ENCODE peak calls at places on chromosomes 13 and 19, in five cellular contexts. O, Z, F, K and V are unnamed samples.

GRCh38 chr13:23987331-23987730 is 90.0 kb upstream of the C1QTNF9B start:
- DNase-seq in O (no peak), Z (peak), F (no peak), K (no peak), V (peak)

GRCh38 chr19:13022111-13022858 is 27.0 kb downstream of the NFIX start:
- DNase-seq in O (no peak), Z (peak), F (no peak), K (no peak), V (peak)

GRCh38 chr19:18541992-18542935 is 1.1 kb downstream of the FKBP8 start:
- DNase-seq in O (peak), Z (no peak), F (no peak), K (no peak), V (no peak)

GRCh38 chr13:51801631-51802099 is 2.3 kb downstream of the DHRS12 start:
- DNase-seq in O (no peak), Z (no peak), F (peak), K (no peak), V (no peak)

GRCh38 chr13:109628251-109628699 is 158.1 kb downstream of the IRS2 start:
- DNase-seq in O (no peak), Z (peak), F (no peak), K (no peak), V (peak)

GRCh38 chr13:73936001-73936400 is 198.2 kb downstream of the KLF12 start:
- DNase-seq in O (no peak), Z (peak), F (no peak), K (no peak), V (no peak)

GRCh38 chr13:45231722-45232121 is 30.9 kb upstream of the KCTD4 start:
- DNase-seq in O (no peak), Z (peak), F (no peak), K (no peak), V (peak)

GRCh38 chr13:114161644-114162532 is 17.2 kb upstream of the CFAP97D2 start:
- DNase-seq in O (no peak), Z (peak), F (no peak), K (no peak), V (no peak)

GRCh38 chr13:99995503-99996176 is 14.1 kb downstream of the ZIC2 start:
- DNase-seq in O (no peak), Z (no peak), F (peak), K (no peak), V (peak)

GRCh38 chr13:72911988-72912387 is 130.1 kb downstream of the PIBF1 start:
- DNase-seq in O (no peak), Z (no peak), F (no peak), K (no peak), V (no peak)

GRCh38 chr19:15124572-15125231 is 17.5 kb downstream of the SYDE1 start:
- DNase-seq in O (no peak), Z (no peak), F (no peak), K (no peak), V (peak)

GRCh38 chr19:8654591-8655339 is 24.3 kb downstream of the NFILZ start:
- DNase-seq in O (peak), Z (peak), F (peak), K (peak), V (peak)

GRCh38 chr19:38774181-38774950 is 1.0 kb upstream of the LGALS7 start:
- DNase-seq in O (no peak), Z (no peak), F (no peak), K (no peak), V (no peak)

GRCh38 chr19:48645652-48646191 is at the start of gene CA11:
- DNase-seq in O (peak), Z (no peak), F (no peak), K (no peak), V (no peak)

GRCh38 chr13:50366488-50367174 is 351.4 kb downstream of the KCNRG start:
- DNase-seq in O (no peak), Z (no peak), F (no peak), K (no peak), V (no peak)

GRCh38 chr13:36515466-36515865 is 83.2 kb downstream of the CCNA1 start:
- DNase-seq in O (no peak), Z (no peak), F (no peak), K (no peak), V (no peak)

GRCh38 chr19:50768289-50768688 is 2.0 kb upstream of the GPR32 start:
- DNase-seq in O (no peak), Z (no peak), F (no peak), K (no peak), V (no peak)

GRCh38 chr13:51839711-51840110 is 5.3 kb downstream of the TMEM272 start:
- DNase-seq in O (peak), Z (no peak), F (no peak), K (no peak), V (no peak)

GRCh38 chr13:113741101-113741731 is 17.8 kb upstream of the TMEM255B start:
- DNase-seq in O (no peak), Z (no peak), F (no peak), K (no peak), V (no peak)

GRCh38 chr19:44111910-44112463 is 1.2 kb upstream of the ZNF225 start:
- DNase-seq in O (peak), Z (peak), F (peak), K (peak), V (peak)

GRCh38 chr19:518292-519231 is 11.3 kb downstream of the TPGS1 start:
- DNase-seq in O (peak), Z (peak), F (peak), K (no peak), V (peak)

GRCh38 chr13:100645382-100645781 is 29.2 kb downstream of the TMTC4 start:
- DNase-seq in O (no peak), Z (no peak), F (no peak), K (no peak), V (no peak)

GRCh38 chr19:8877854-8878705 is 45.9 kb downstream of the MBD3L1 start:
- DNase-seq in O (no peak), Z (no peak), F (no peak), K (no peak), V (no peak)

GRCh38 chr19:12872255-12872654 is 9.0 kb downstream of the DNASE2 start:
- DNase-seq in O (no peak), Z (no peak), F (no peak), K (no peak), V (no peak)

GRCh38 chr13:51246411-51247298 is 24.5 kb downstream of the FAM124A start:
- DNase-seq in O (no peak), Z (no peak), F (no peak), K (no peak), V (no peak)

GRCh38 chr13:113724016-113724758 is 34.8 kb upstream of the TMEM255B start:
- DNase-seq in O (no peak), Z (no peak), F (no peak), K (no peak), V (no peak)

GRCh38 chr19:3183721-3184641 is 1.7 kb upstream of the NCLN start:
- DNase-seq in O (no peak), Z (no peak), F (no peak), K (no peak), V (no peak)

GRCh38 chr13:96346846-96347367 is 257.0 kb downstream of the HS6ST3 start:
- DNase-seq in O (no peak), Z (no peak), F (no peak), K (no peak), V (no peak)

GRCh38 chr13:25335856-25336255 is 34.4 kb downstream of the NUP58 start:
- DNase-seq in O (no peak), Z (peak), F (no peak), K (no peak), V (no peak)

GRCh38 chr13:91247768-91248167 is 99.7 kb upstream of the MIR17HG start:
- DNase-seq in O (no peak), Z (no peak), F (peak), K (no peak), V (peak)

GRCh38 chr13:23372264-23372905 is 61.1 kb downstream of the SACS start:
- DNase-seq in O (no peak), Z (peak), F (no peak), K (no peak), V (no peak)

GRCh38 chr19:49973987-49974386 is 13.0 kb upstream of the SIGLEC11 start:
- DNase-seq in O (no peak), Z (no peak), F (no peak), K (no peak), V (no peak)

GRCh38 chr13:42970824-42971669 is 21.0 kb downstream of the EPSTI1 start:
- DNase-seq in O (peak), Z (peak), F (peak), K (no peak), V (peak)

GRCh38 chr19:55620410-55620809 is 4.0 kb downstream of the ZNF784 start:
- DNase-seq in O (no peak), Z (peak), F (no peak), K (no peak), V (no peak)

GRCh38 chr13:107767119-107767518 is 448.2 kb downstream of the LIG4 start:
- DNase-seq in O (no peak), Z (no peak), F (no peak), K (no peak), V (peak)
- H2AFZ ChIP-seq in O (no peak), Z (no peak), F (peak), K (no peak), V (no peak)

GRCh38 chr13:40673414-40673813 is 7.0 kb upstream of the FOXO1 start:
- DNase-seq in O (no peak), Z (no peak), F (no peak), K (no peak), V (no peak)
- H2BK15ac ChIP-seq in O (no peak), Z (no peak), F (no peak), K (no peak), V (no peak)

DNA sequence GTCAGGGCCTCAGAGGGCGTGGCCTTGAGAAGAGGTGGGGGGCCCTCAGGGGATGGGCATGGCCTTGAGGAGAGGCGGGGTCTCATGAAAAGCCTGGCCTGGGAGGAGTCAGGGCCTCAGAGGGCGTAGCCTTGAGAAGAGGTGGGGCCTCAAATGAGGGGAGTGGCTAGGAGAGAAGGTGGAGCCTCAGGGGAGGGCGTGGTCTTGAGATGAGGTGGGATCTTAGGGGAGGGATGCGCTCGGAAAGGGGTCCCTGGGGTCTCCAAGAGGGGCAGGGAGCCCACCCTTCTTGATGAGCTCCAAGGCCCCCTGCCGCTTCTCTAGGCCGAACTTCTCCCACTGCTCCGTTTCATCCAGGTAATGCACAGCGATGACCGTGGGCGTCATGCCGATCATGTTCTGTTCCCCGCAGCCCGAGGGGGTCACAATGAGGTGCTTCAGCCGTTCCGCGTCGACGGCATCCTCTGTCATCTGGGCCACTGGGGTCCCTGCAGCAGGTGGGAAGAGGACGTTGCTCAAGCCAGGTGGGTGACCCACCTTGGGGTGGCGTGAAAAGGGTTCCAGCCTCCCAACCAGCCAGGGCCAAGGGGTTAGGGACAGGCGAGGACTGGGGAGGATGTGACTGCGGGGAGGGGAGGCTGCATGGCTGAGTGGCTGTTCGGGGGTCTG is 24.3 kb upstream of the TNFSF14 start:
- DNase-seq in O (no peak), Z (no peak), F (no peak), K (no peak), V (no peak)
- H3K14ac ChIP-seq in O (no peak), Z (no peak), F (no peak), K (no peak), V (no peak)

GRCh38 chr19:35744688-35745327 is 410 bp downstream of the U2AF1L4 start:
- DNase-seq in O (peak), Z (peak), F (peak), K (peak), V (peak)
- H2AFZ ChIP-seq in O (peak), Z (peak), F (peak), K (peak), V (peak)

GRCh38 chr19:47609885-47610545 is 1.1 kb downstream of the BICRA start:
- DNase-seq in O (peak), Z (peak), F (peak), K (no peak), V (peak)
- H2BK15ac ChIP-seq in O (no peak), Z (no peak), F (peak), K (no peak), V (no peak)

DNA sequence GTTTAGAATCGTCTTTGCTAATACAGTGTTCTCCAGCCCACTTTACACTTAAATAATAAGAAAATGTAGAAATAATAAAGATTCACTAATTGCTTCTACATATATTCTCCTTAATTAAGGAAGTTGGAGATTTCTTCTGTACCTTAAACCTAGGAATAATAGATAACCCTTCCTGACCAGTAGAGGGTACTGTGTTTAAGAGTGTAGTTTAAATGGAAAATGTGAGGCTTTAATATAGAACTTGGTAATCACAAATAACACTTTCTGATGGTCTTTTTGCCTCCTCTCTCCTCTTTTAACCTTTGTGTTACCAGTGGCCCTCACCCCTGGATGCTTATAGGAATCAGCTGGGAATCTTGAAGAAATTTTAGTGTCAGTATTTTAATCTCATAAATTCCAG is 20.7 kb downstream of the POMP start:
- DNase-seq in O (no peak), Z (peak), F (no peak), K (no peak), V (peak)
- H3K14ac ChIP-seq in O (no peak), Z (no peak), F (no peak), K (no peak), V (no peak)

GRCh38 chr13:94205896-94206295 is 273.6 kb downstream of the DCT start:
- DNase-seq in O (no peak), Z (no peak), F (no peak), K (no peak), V (no peak)
- H2AFZ ChIP-seq in O (no peak), Z (no peak), F (no peak), K (no peak), V (no peak)